ENCODE peak calls at places on chromosomes 12 and 14, in seven cellular contexts. S, F, A, P, Z, G and E are unnamed samples. For H3K4me1 and H3K9me3, the result is how much of the 10 kb centered on the place peaks cover.

GRCh38 chr12:46217686-46218508 is 50.9 kb downstream of the SLC38A1 start:
- DNase-seq in Z (no peak), A (no peak), G (no peak), F (no peak), S (no peak), P (no peak), E (peak)

GRCh38 chr14:64800000-64800399 is 79.7 kb downstream of the SPTB start:
- DNase-seq in G (no peak), A (peak), F (peak), S (peak), Z (no peak), P (no peak), E (peak)

GRCh38 chr14:35342160-35343010 is 50.2 kb downstream of the PSMA6 start:
- DNase-seq in G (no peak), F (peak), Z (no peak), P (peak), S (no peak), A (no peak), E (no peak)

GRCh38 chr12:110183386-110183785 is 59.2 kb downstream of the IFT81 start:
- DNase-seq in F (no peak), G (no peak), P (no peak), A (no peak), Z (no peak), S (no peak), E (no peak)

GRCh38 chr14:59125156-59125555 is 63.3 kb upstream of the DAAM1 start:
- DNase-seq in G (no peak), A (no peak), F (no peak), S (no peak), P (no peak), Z (no peak), E (no peak)

GRCh38 chr12:103547929-103548328 is 39.1 kb upstream of the STAB2 start:
- DNase-seq in G (no peak), P (no peak), Z (no peak), S (no peak), A (no peak), F (no peak), E (no peak)

GRCh38 chr12:130026608-130027176 is 122.9 kb upstream of the TMEM132D start:
- DNase-seq in A (peak), P (no peak), G (no peak), S (no peak), F (no peak), Z (peak), E (peak)

GRCh38 chr14:48690349-48690748 is 895.8 kb downstream of the RPS29 start:
- DNase-seq in F (no peak), A (no peak), Z (no peak), G (no peak), S (no peak), P (no peak), E (no peak)

GRCh38 chr12:109770104-109770860 is 56.7 kb downstream of the FAM222A start:
- DNase-seq in F (no peak), Z (no peak), S (no peak), P (no peak), G (peak), A (no peak), E (no peak)

GRCh38 chr12:123782997-123783792 is 21.1 kb downstream of the DNAH10 start:
- DNase-seq in A (no peak), Z (no peak), G (no peak), P (no peak), S (no peak), F (no peak), E (no peak)

GRCh38 chr14:104323551-104324175 is 185.3 kb downstream of the KIF26A start:
- DNase-seq in F (no peak), Z (no peak), G (no peak), S (no peak), P (no peak), A (no peak), E (no peak)

GRCh38 chr14:69693823-69694729 is 72.9 kb upstream of the SRSF5 start:
- DNase-seq in S (peak), P (no peak), F (no peak), Z (peak), G (peak), A (peak), E (peak)

GRCh38 chr12:124422570-124423523 is 128.0 kb downstream of the RFLNA start:
- DNase-seq in G (peak), A (peak), F (peak), P (peak), S (peak), Z (peak), E (peak)

GRCh38 chr14:74478996-74479635 is 14.0 kb downstream of the NPC2 start:
- DNase-seq in P (no peak), A (peak), G (no peak), S (no peak), F (no peak), Z (no peak), E (peak)

GRCh38 chr12:6943387-6943718 is 263 bp upstream of the RNU7-1 start:
- DNase-seq in P (peak), Z (peak), G (peak), S (peak), A (peak), F (peak), E (peak)

GRCh38 chr12:120799417-120800045 is 73.9 kb downstream of the ACADS start:
- DNase-seq in P (no peak), F (no peak), A (peak), S (no peak), Z (no peak), G (no peak), E (peak)

GRCh38 chr12:110279976-110280783 is 867 bp upstream of the ATP2A2 start:
- DNase-seq in S (peak), G (peak), A (peak), Z (peak), F (peak), P (no peak), E (peak)

GRCh38 chr12:68915055-68915454 is 17.9 kb downstream of the CPM start:
- DNase-seq in P (no peak), A (no peak), S (peak), G (no peak), F (no peak), Z (no peak), E (no peak)

GRCh38 chr14:42629553-42629952 is 1022.9 kb downstream of the LRFN5 start:
- DNase-seq in A (no peak), F (no peak), G (no peak), Z (no peak), S (no peak), P (no peak), E (no peak)

GRCh38 chr12:97560359-97560758 is 97.8 kb downstream of the RMST start:
- DNase-seq in S (no peak), F (no peak), A (no peak), G (no peak), Z (no peak), P (no peak), E (no peak)

GRCh38 chr12:102390068-102390467 is 90.3 kb downstream of the IGF1 start:
- DNase-seq in A (no peak), G (no peak), S (no peak), Z (no peak), F (no peak), P (no peak), E (no peak)

GRCh38 chr12:125187780-125188741 is 122.8 kb downstream of the AACS start:
- DNase-seq in A (no peak), G (no peak), Z (no peak), S (no peak), F (no peak), P (no peak), E (no peak)

GRCh38 chr12:125453751-125454150 is 388.5 kb downstream of the AACS start:
- DNase-seq in P (no peak), G (no peak), S (no peak), A (no peak), F (no peak), Z (no peak), E (no peak)

GRCh38 chr12:47757840-47758583 is 668 bp downstream of the RAPGEF3 start:
- DNase-seq in Z (no peak), S (no peak), A (no peak), P (no peak), G (peak), F (no peak), E (no peak)

GRCh38 chr12:15662303-15662980 is 126.7 kb downstream of the EPS8 start:
- DNase-seq in G (no peak), F (no peak), Z (no peak), S (peak), A (peak), P (no peak), E (peak)

GRCh38 chr12:101855364-101855884 is 22.0 kb upstream of the DRAM1 start:
- DNase-seq in Z (peak), F (no peak), P (no peak), S (peak), G (no peak), A (peak), E (no peak)

GRCh38 chr12:17829813-17830212 is 260.2 kb downstream of the RERGL start:
- DNase-seq in A (no peak), P (no peak), Z (no peak), S (no peak), G (no peak), F (no peak), E (no peak)

GRCh38 chr12:6426882-6427671 is 17.7 kb upstream of the CD27 start:
- DNase-seq in A (no peak), G (no peak), Z (no peak), S (no peak), F (no peak), P (no peak), E (peak)

GRCh38 chr12:111437816-111438454 is 32.2 kb downstream of the SH2B3 start:
- DNase-seq in P (no peak), A (no peak), G (no peak), F (no peak), Z (no peak), S (peak), E (no peak)

GRCh38 chr12:109586385-109587296 is 13.0 kb downstream of the MVK start:
- DNase-seq in P (no peak), Z (no peak), F (no peak), G (no peak), A (no peak), S (no peak), E (peak)

GRCh38 chr12:85673921-85674420 is 162.2 kb downstream of the RASSF9 start:
- DNase-seq in G (no peak), A (no peak), Z (no peak), F (no peak), S (no peak), P (no peak), E (no peak)

GRCh38 chr12:58915634-58916033 is 4.7 kb downstream of the LRIG3 start:
- DNase-seq in F (peak), A (peak), G (peak), P (peak), S (peak), Z (no peak), E (peak)

GRCh38 chr12:45973526-45973925 is 16.8 kb downstream of the SCAF11 start:
- DNase-seq in Z (no peak), S (no peak), P (no peak), A (no peak), F (no peak), G (no peak), E (no peak)

GRCh38 chr12:85572956-85573355 is 263.3 kb downstream of the RASSF9 start:
- DNase-seq in S (no peak), G (no peak), F (no peak), P (no peak), Z (no peak), A (no peak), E (no peak)

GRCh38 chr12:14665354-14666348 is 30.7 kb downstream of the GUCY2C start:
- DNase-seq in P (no peak), A (no peak), Z (no peak), F (no peak), G (no peak), S (no peak), E (no peak)

GRCh38 chr12:127429556-127429955 is 837.4 kb upstream of the TMEM132C start:
- DNase-seq in S (no peak), Z (no peak), A (no peak), G (no peak), P (no peak), F (no peak), E (no peak)

GRCh38 chr12:28424965-28425364 is 234.7 kb downstream of the CCDC91 start:
- DNase-seq in S (no peak), Z (peak), F (peak), G (peak), P (peak), A (peak), E (peak)

GRCh38 chr12:14928946-14929345 is 9.4 kb downstream of the ERP27 start:
- DNase-seq in P (no peak), A (peak), F (no peak), S (peak), Z (no peak), G (no peak), E (no peak)

GRCh38 chr12:53476769-53477209 is 22.5 kb downstream of the MAP3K12 start:
- DNase-seq in F (no peak), Z (peak), P (no peak), S (no peak), A (no peak), G (no peak), E (no peak)

GRCh38 chr14:89255852-89256251 is 161.2 kb downstream of the FOXN3 start:
- DNase-seq in A (no peak), S (no peak), Z (no peak), F (no peak), P (no peak), G (no peak), E (no peak)

GRCh38 chr14:89255012-89255411 is 162.0 kb downstream of the FOXN3 start:
- DNase-seq in A (no peak), F (no peak), Z (no peak), S (no peak), G (no peak), P (no peak), E (no peak)

GRCh38 chr14:89258728-89259273 is 158.2 kb downstream of the FOXN3 start:
- DNase-seq in Z (no peak), F (no peak), G (no peak), S (no peak), P (no peak), A (no peak), E (no peak)

GRCh38 chr14:89256273-89256672 is 160.8 kb downstream of the FOXN3 start:
- DNase-seq in Z (no peak), G (no peak), S (no peak), P (peak), A (no peak), F (no peak), E (no peak)

GRCh38 chr14:89256951-89257350 is 160.1 kb downstream of the FOXN3 start:
- DNase-seq in P (no peak), A (no peak), Z (no peak), G (no peak), F (no peak), S (no peak), E (no peak)
- H3K4me1 ChIP-seq in P (under half), A (under half), Z (under half), G (under half), F (half or more), S (under half), E (under half)

DNA sequence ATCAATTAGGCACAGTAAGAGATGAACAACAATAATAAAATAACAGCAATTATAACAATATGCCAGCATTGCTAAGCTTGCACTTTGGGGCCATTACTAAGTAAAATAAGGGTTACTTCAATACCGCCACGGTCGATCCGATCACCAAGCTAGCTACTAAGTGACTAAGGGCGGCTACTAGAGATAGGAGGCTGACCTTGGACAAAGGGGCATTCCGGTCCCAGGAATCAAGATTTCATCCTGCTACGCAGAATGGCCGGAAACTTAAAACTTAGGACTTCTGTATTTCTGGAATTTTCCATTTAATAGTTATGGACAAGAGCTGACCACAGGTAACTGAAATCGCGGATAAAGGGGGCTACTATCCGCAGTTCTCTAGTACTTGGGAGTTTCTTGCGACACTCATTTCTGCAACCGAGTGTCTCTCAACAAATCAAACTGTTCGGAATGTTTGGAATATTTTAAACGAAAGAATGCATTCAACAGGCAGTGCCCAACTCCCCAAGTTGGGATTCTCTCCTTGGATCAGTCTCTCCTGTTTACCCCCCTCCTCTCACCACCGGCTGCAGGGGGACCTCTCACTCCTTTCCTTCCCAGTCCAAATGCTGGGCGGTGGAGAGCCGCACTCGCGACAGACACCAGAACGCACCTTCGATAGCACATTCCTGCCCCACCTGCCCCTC is 648 bp downstream of the HEBP1 start:
- DNase-seq in F (no peak), A (peak), Z (peak), P (no peak), G (peak), S (peak), E (peak)
- H3K27ac ChIP-seq in F (peak), A (peak), Z (peak), P (peak), G (peak), S (peak), E (peak)

GRCh38 chr12:34163443-34163842 is 141.1 kb downstream of the ALG10 start:
- DNase-seq in S (no peak), F (no peak), P (no peak), Z (no peak), G (no peak), A (no peak), E (no peak)

DNA sequence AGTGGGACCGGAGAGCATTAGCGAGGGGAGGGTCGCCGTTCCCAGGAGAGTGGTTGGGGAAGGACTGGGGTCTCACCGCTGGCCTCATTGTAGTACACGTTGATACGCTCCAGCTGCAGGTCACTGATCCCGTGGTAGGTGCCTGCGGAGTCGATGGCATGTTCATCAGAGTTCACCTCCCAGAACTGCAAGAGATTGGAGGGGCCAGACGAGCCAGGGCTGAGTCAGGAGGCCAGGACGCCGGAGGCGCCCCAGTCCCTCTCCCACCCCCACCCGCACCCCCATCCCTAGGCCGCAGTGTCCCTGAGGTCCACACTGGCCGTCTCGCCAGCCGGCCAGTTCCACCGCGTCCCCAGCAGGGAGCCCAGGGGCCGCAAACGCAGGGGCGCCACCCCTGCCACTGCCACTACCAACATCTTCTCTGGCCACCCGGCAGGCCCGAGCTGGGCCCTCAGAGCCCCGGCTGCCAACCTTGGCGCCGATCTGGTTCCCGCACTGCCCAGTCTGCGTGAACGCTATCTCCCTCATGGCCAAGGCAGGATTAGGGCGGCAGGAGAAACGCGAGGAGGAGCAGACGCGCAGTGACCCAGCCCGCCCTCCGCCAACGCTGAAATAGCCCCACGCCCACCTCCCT is 144.2 kb downstream of the ALG10 start:
- DNase-seq in G (no peak), F (no peak), Z (no peak), S (no peak), P (no peak), A (no peak), E (no peak)
- H3K9me3 ChIP-seq in G (under half), F (under half), Z (under half), S (under half), P (under half), A (under half), E (under half)

DNA sequence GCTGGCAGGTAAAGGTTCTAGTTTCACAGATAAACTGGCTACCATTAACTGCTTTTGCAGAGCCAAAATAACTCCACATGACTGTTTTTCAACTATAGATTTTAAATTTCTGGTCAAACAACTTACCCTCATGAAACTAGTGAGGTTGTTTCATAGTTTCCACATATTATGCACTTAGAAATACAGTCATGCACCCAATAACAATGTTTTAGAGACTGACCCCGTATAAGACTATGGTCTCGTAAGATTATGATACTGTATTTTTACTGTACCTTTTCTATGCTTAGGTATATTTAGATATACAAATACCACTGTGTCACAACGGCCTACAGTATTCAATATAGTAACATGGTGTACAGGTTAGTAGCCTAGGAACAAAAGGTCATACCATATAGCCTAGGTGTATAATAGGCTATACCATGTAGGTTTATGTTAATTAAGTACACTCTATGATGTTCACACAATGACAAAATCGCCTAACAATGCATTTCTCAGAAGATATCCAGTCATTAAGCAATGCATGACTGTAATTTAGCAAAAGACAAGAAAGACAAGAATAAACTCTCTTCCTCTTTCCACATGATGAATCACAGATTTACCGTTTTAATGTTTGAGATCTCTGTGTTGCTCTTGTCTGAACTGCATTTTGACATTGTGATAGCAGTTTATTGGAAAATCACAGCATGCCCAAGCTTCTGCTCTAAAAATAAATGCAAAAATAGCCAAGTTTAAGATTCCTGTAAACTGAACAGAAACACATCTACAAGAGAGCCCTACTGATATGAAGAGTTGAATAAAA is 17.1 kb downstream of the DICER1 start:
- DNase-seq in P (no peak), S (peak), Z (no peak), F (no peak), G (no peak), A (no peak), E (no peak)
- H3K4me1 ChIP-seq in P (under half), S (under half), Z (under half), F (half or more), G (under half), A (under half), E (under half)

GRCh38 chr12:57164966-57165365 is 17.5 kb upstream of the LRP1-AS start:
- DNase-seq in S (no peak), P (no peak), F (no peak), A (no peak), Z (no peak), G (no peak), E (no peak)
- H3K27ac ChIP-seq in S (no peak), P (no peak), F (no peak), A (no peak), Z (no peak), G (no peak), E (no peak)

DNA sequence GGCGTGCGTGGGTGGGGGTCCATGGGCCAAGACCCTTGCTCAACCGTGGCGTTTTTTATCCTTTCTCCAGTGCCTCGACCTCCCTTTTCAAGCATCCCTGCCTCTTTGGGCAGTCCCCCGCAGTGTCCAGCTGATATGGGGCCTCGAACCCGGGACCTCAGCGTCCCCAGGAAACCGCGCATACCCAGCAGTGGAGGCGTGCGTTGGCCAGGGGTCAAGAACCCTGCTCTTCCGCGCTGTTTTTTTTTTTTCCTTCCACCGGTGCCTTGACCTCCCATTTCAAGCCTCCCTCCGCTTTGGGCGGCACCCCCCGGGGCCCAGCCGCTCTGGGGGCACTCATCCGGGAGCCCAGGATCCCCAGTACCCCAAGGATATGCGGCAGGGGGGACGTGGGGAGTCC is 325.8 kb downstream of the ALG10 start:
- DNase-seq in A (no peak), P (no peak), Z (no peak), G (no peak), F (no peak), S (no peak), E (no peak)
- H3K9me3 ChIP-seq in A (under half), P (under half), Z (under half), G (under half), F (under half), S (under half), E (under half)

GRCh38 chr14:54440037-54440436 is 1.1 kb downstream of the CNIH1 start:
- DNase-seq in S (peak), F (no peak), G (no peak), P (no peak), A (no peak), Z (no peak), E (no peak)
- H3K4me1 ChIP-seq in S (under half), F (half or more), G (under half), P (under half), A (under half), Z (under half), E (under half)

GRCh38 chr12:116284401-116284800 is 6.9 kb upstream of the MED13L start:
- DNase-seq in G (no peak), F (no peak), Z (no peak), S (no peak), P (no peak), A (no peak), E (no peak)
- H3K27ac ChIP-seq in G (no peak), F (no peak), Z (no peak), S (no peak), P (no peak), A (no peak), E (no peak)